ENCODE peak calls at places on chromosomes 4 and X, in five cellular contexts. Z is transverse colon; V is right cardiac atrium; S is tibial artery; L is CD8-positive, alpha-beta T cell. X is an unnamed sample.

GRCh38 chr4:12488672-12489071 is 995.5 kb downstream of the RAB28 start:
- DNase-seq in Z (no peak), V (peak; percentile 72), S (no peak), L (no peak), X (no peak)

GRCh38 chr4:84967292-84967651 is 782 bp upstream of the WDFY3 start:
- DNase-seq in Z (no peak), V (no peak), S (peak; percentile 37), L (no peak), X (no peak)

GRCh38 chr4:140152015-140152703 is 1.8 kb downstream of the MAML3 start:
- DNase-seq in Z (peak; percentile 83), V (peak; percentile 88), S (no peak), L (peak; percentile 76), X (peak; percentile 58)

GRCh38 chrX:26192204-26192603 is at the start of gene MAGEB6:
- DNase-seq in Z (no peak), V (peak; percentile 48), S (no peak), L (no peak), X (no peak)

GRCh38 chr4:180057891-180058643 is 2185.1 kb upstream of the TENM3 start:
- DNase-seq in Z (peak; percentile 13), V (peak; percentile 56), S (no peak), L (no peak), X (no peak)

GRCh38 chrX:93591398-93591797 is 82.0 kb downstream of the NAP1L3 start:
- DNase-seq in Z (no peak), V (no peak), S (no peak), L (no peak), X (no peak)

GRCh38 chrX:19194285-19195242 is 72.3 kb upstream of the ADGRG2 start:
- DNase-seq in Z (no peak), V (no peak), S (no peak), L (no peak), X (no peak)

GRCh38 chr4:56149601-56150000 is 200.9 kb downstream of the CEP135 start:
- DNase-seq in Z (no peak), V (no peak), S (no peak), L (no peak), X (no peak)

GRCh38 chrX:378443-378842 is 8.3 kb downstream of the PPP2R3B start:
- DNase-seq in Z (no peak), V (no peak), S (no peak), L (no peak), X (no peak)

GRCh38 chrX:18424482-18425198 is 768 bp upstream of the CDKL5 start:
- DNase-seq in Z (peak; percentile 19), V (peak; percentile 58), S (no peak), L (peak; percentile 6), X (peak; percentile 18)

GRCh38 chr4:101000496-101000895 is 346.8 kb downstream of the PPP3CA start:
- DNase-seq in Z (no peak), V (no peak), S (no peak), L (no peak), X (no peak)

GRCh38 chrX:15570145-15570544 is 30.6 kb downstream of the ACE2 start:
- DNase-seq in Z (no peak), V (no peak), S (no peak), L (no peak), X (no peak)

GRCh38 chr4:149999485-150000074 is 78.7 kb upstream of the DCLK2 start:
- DNase-seq in Z (no peak), V (no peak), S (no peak), L (no peak), X (peak; percentile 42)

GRCh38 chr4:185395255-185395955 is at the start of gene LRP2BP:
- DNase-seq in Z (no peak), V (no peak), S (no peak), L (no peak), X (no peak)

GRCh38 chr4:66704243-66704642 is 841.1 kb downstream of the CENPC start:
- DNase-seq in Z (no peak), V (no peak), S (no peak), L (no peak), X (no peak)

GRCh38 chr4:655735-656151 is 18.3 kb downstream of the ATP5ME start:
- DNase-seq in Z (no peak), V (no peak), S (no peak), L (no peak), X (no peak)
- H3K27ac ChIP-seq in Z (no peak overlapping the region), V (no peak overlapping the region), S (no peak overlapping the region), L (no peak overlapping the region), X (no peak overlapping the region)

GRCh38 chr4:147733614-147734344 is 1.9 kb downstream of the ARHGAP10 start:
- DNase-seq in Z (no peak), V (no peak), S (peak; percentile 36), L (no peak), X (no peak)

GRCh38 chr4:147737623-147738022 is 5.7 kb downstream of the ARHGAP10 start:
- DNase-seq in Z (no peak), V (no peak), S (no peak), L (no peak), X (no peak)

GRCh38 chr4:147734496-147734895 is 2.6 kb downstream of the ARHGAP10 start:
- DNase-seq in Z (no peak), V (no peak), S (no peak), L (no peak), X (no peak)

GRCh38 chr4:147736458-147736857 is 4.6 kb downstream of the ARHGAP10 start:
- DNase-seq in Z (no peak), V (no peak), S (no peak), L (no peak), X (no peak)

DNA sequence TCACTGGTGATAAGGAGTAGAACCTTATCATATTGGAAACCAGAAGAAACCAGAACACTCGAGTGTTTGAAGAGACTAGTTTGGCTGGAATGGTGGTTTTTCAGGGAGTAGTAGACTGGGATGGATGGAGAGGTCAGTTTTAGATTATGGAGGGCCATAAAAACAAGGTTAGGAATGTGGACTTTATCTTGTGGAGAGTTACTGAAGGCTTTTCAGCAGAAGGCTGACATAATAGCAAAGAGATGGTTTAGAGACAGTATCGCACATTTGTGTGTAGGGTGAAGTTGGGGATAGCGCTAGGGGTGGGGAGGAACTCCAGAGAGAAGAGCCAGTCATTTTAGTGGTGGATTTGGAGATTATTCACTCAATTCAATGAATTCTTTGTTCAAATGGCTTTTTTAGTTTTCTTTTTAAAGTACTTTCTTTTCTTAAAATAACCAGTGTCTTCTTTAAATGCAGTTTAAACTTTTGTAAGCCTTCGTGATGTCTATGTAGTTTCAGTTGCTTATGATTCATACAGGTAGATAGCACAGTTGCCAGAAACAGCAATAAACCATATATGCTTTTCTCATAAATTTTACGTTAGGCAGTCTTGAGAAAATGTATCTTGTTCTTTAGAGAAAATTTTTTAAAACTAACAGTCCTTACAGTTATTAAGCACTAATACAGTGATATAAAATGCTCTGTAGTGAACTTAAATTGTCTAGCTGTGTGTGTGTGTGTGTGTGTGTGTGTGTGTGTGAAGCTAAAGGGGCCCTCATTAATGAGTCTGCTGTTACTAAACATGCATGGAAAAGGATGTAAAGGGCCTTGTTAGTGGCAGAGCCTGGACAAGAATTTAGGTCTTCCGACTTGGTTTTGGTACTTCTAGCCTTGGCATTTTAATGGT is 3.8 kb downstream of the ARHGAP10 start:
- DNase-seq in Z (no peak), V (no peak), S (no peak), L (no peak), X (no peak)
- H3K4me3 ChIP-seq in Z (no peak overlapping the region), V (no peak overlapping the region), S (peak overlapping the region; percentile 82), L (no peak overlapping the region), X (peak overlapping the region; percentile 1)

GRCh38 chr4:186688150-186688943 is 35.3 kb downstream of the FAT1 start:
- DNase-seq in Z (no peak), V (no peak), S (no peak), L (no peak), X (no peak)
- H3K4me1 ChIP-seq in Z (peaks cover 25% of the 10 kb centered on the region), V (peaks cover 2% of the 10 kb centered on the region), S (peaks cover 35% of the 10 kb centered on the region), L (no peaks in the 10 kb centered on the region), X (no peaks in the 10 kb centered on the region)

DNA sequence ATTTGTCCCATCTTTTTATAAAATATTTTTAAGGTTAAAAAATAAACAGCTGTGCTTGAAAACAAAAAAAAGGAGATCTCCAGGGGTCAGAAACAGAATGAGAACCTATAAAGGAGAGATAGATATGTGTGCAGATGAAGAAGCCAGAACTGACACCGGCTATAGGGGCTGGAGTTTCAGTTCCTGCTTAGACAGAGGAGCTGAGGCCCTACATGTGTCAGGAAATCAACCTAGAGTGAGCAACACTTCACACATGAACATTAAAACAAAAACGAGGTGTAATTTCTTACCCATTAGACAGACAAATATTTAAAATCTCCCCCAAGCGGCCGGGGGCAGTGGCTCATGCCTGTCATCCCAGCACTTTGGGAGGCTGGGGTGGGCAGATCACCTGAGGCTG is 17.8 kb upstream of the HUWE1 start:
- DNase-seq in Z (no peak), V (no peak), S (no peak), L (no peak), X (no peak)
- H3K27ac ChIP-seq in Z (no peak overlapping the region), V (no peak overlapping the region), S (no peak overlapping the region), L (no peak overlapping the region), X (no peak overlapping the region)

DNA sequence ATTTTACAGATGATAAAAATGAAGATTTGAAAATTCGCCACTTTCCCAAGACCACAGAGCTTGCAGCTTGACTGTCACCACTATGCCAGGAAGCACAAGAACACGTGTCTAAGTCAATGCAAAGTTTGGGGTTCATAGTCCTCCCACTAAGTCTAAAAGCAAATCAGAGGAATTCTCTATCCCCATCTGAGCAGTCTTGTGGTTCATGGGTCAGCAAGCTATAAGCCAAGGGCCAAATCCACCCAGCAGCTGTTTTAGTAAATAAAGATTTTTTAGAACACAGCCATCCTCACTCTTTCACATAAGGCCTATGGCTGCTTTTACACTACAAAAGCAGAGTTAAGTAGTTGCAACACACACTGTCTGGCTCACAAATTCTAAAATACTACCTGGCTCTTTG is 833.3 kb upstream of the INTU start:
- DNase-seq in Z (no peak), V (no peak), S (no peak), L (no peak), X (no peak)
- H3K4me3 ChIP-seq in Z (no peak overlapping the region), V (no peak overlapping the region), S (no peak overlapping the region), L (no peak overlapping the region), X (no peak overlapping the region)

DNA sequence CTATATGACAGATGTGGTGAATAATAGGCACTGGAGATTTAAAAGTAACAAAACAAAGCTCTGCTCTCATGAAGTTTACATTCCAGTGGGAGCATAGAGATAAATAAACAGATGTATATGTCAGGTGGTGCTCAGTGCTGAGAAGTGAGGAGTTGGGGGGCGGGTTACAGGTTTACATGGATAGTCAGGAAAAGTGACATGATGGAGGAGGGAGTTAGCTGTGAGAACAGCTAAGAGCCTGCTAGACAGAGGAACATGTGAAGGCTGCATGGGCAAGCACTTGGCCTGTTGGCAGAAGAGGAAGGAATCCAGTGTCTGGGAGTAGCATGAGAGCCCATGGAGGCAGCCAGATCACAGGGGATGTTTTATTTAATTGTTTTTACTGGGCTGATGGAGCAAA is 10.2 kb upstream of the TMEM156 start:
- DNase-seq in Z (no peak), V (no peak), S (no peak), L (no peak), X (no peak)
- H3K4me1 ChIP-seq in Z (peaks cover 13% of the 10 kb centered on the region), V (no peaks in the 10 kb centered on the region), S (no peaks in the 10 kb centered on the region), L (peaks cover 11% of the 10 kb centered on the region), X (peaks cover 22% of the 10 kb centered on the region)

X was measured in CD4-positive, CD25-positive, alpha-beta regulatory T cell.